ENCODE peak calls at places on chromosomes 13 and 19, in nine cellular contexts. One of them, this sample, is unnamed.

GRCh38 chr13:99176309-99177276 is 24.1 kb upstream of the UBAC2 start:
- DNase-seq in A549: peak; percentile 57
- DNase-seq in right lobe of liver: peak; percentile 73
- DNase-seq in uterus: peak; percentile 69
- DNase-seq in transverse colon: peak; percentile 81
- DNase-seq in breast epithelium: peak; percentile 31
- DNase-seq in suprapubic skin: peak; percentile 88
- DNase-seq in adrenal gland: peak; percentile 79
- DNase-seq in tibial nerve: peak; percentile 78
- DNase-seq in this sample: peak; percentile 74

GRCh38 chr13:60258349-60258748 is 94.6 kb upstream of the DIAPH3 start:
- DNase-seq in A549: no peak
- DNase-seq in right lobe of liver: no peak
- DNase-seq in uterus: no peak
- DNase-seq in transverse colon: no peak
- DNase-seq in breast epithelium: no peak
- DNase-seq in suprapubic skin: no peak
- DNase-seq in adrenal gland: no peak
- DNase-seq in tibial nerve: no peak
- DNase-seq in this sample: no peak

GRCh38 chr19:6930190-6930589 is 42.8 kb downstream of the ADGRE1 start:
- DNase-seq in A549: no peak
- DNase-seq in right lobe of liver: no peak
- DNase-seq in uterus: no peak
- DNase-seq in transverse colon: no peak
- DNase-seq in breast epithelium: no peak
- DNase-seq in suprapubic skin: no peak
- DNase-seq in adrenal gland: no peak
- DNase-seq in tibial nerve: no peak
- DNase-seq in this sample: no peak

GRCh38 chr13:58340895-58341294 is 709.4 kb downstream of the PCDH17 start:
- DNase-seq in A549: no peak
- DNase-seq in right lobe of liver: no peak
- DNase-seq in uterus: no peak
- DNase-seq in transverse colon: no peak
- DNase-seq in breast epithelium: no peak
- DNase-seq in suprapubic skin: no peak
- DNase-seq in adrenal gland: no peak
- DNase-seq in tibial nerve: no peak
- DNase-seq in this sample: no peak

GRCh38 chr13:112905990-112906641 is 62.9 kb upstream of the MCF2L start:
- DNase-seq in A549: no peak
- DNase-seq in right lobe of liver: peak; percentile 44
- DNase-seq in uterus: no peak
- DNase-seq in transverse colon: no peak
- DNase-seq in breast epithelium: peak; percentile 54
- DNase-seq in suprapubic skin: peak; percentile 75
- DNase-seq in adrenal gland: no peak
- DNase-seq in tibial nerve: no peak
- DNase-seq in this sample: no peak

GRCh38 chr19:30625947-30626346 is 253.8 kb downstream of the ZNF536 start:
- DNase-seq in A549: no peak
- DNase-seq in right lobe of liver: no peak
- DNase-seq in uterus: no peak
- DNase-seq in transverse colon: no peak
- DNase-seq in breast epithelium: no peak
- DNase-seq in suprapubic skin: no peak
- DNase-seq in adrenal gland: no peak
- DNase-seq in tibial nerve: no peak
- DNase-seq in this sample: no peak

GRCh38 chr13:52156724-52157251 is 2.6 kb downstream of the NEK3 start:
- DNase-seq in A549: no peak
- DNase-seq in right lobe of liver: no peak
- DNase-seq in uterus: no peak
- DNase-seq in transverse colon: no peak
- DNase-seq in breast epithelium: no peak
- DNase-seq in suprapubic skin: no peak
- DNase-seq in adrenal gland: no peak
- DNase-seq in tibial nerve: no peak
- DNase-seq in this sample: no peak

GRCh38 chr13:75963318-75963717 is 327.2 kb downstream of the LMO7 start:
- DNase-seq in A549: no peak
- DNase-seq in right lobe of liver: no peak
- DNase-seq in uterus: no peak
- DNase-seq in transverse colon: no peak
- DNase-seq in breast epithelium: no peak
- DNase-seq in suprapubic skin: no peak
- DNase-seq in adrenal gland: no peak
- DNase-seq in tibial nerve: no peak
- DNase-seq in this sample: no peak

GRCh38 chr19:43525836-43526771 is 897 bp downstream of the ETHE1 start:
- DNase-seq in A549: no peak
- DNase-seq in right lobe of liver: no peak
- DNase-seq in uterus: peak; percentile 28
- DNase-seq in transverse colon: peak; percentile 86
- DNase-seq in breast epithelium: peak; percentile 35
- DNase-seq in suprapubic skin: peak; percentile 83
- DNase-seq in adrenal gland: peak; percentile 30
- DNase-seq in tibial nerve: no peak
- DNase-seq in this sample: no peak

GRCh38 chr13:30094015-30094533 is 213.3 kb downstream of the KATNAL1 start:
- DNase-seq in A549: no peak
- DNase-seq in right lobe of liver: no peak
- DNase-seq in uterus: no peak
- DNase-seq in transverse colon: no peak
- DNase-seq in breast epithelium: no peak
- DNase-seq in suprapubic skin: peak; percentile 43
- DNase-seq in adrenal gland: no peak
- DNase-seq in tibial nerve: no peak
- DNase-seq in this sample: no peak

GRCh38 chr19:1102407-1103106 is 1.2 kb upstream of the GPX4 start:
- DNase-seq in A549: no peak
- DNase-seq in right lobe of liver: no peak
- DNase-seq in uterus: peak; percentile 65
- DNase-seq in transverse colon: peak; percentile 64
- DNase-seq in breast epithelium: peak; percentile 93
- DNase-seq in suprapubic skin: no peak
- DNase-seq in adrenal gland: peak; percentile 91
- DNase-seq in tibial nerve: peak; percentile 82
- DNase-seq in this sample: peak; percentile 77

GRCh38 chr13:25598421-25598820 is 226.6 kb downstream of the ATP8A2 start:
- DNase-seq in A549: no peak
- DNase-seq in right lobe of liver: no peak
- DNase-seq in uterus: no peak
- DNase-seq in transverse colon: no peak
- DNase-seq in breast epithelium: no peak
- DNase-seq in suprapubic skin: no peak
- DNase-seq in adrenal gland: no peak
- DNase-seq in tibial nerve: no peak
- DNase-seq in this sample: no peak

GRCh38 chr19:51001495-51001894 is at the start of gene KLK8:
- DNase-seq in A549: no peak
- DNase-seq in right lobe of liver: no peak
- DNase-seq in uterus: no peak
- DNase-seq in transverse colon: no peak
- DNase-seq in breast epithelium: peak; percentile 60
- DNase-seq in suprapubic skin: no peak
- DNase-seq in adrenal gland: no peak
- DNase-seq in tibial nerve: no peak
- DNase-seq in this sample: no peak

DNA sequence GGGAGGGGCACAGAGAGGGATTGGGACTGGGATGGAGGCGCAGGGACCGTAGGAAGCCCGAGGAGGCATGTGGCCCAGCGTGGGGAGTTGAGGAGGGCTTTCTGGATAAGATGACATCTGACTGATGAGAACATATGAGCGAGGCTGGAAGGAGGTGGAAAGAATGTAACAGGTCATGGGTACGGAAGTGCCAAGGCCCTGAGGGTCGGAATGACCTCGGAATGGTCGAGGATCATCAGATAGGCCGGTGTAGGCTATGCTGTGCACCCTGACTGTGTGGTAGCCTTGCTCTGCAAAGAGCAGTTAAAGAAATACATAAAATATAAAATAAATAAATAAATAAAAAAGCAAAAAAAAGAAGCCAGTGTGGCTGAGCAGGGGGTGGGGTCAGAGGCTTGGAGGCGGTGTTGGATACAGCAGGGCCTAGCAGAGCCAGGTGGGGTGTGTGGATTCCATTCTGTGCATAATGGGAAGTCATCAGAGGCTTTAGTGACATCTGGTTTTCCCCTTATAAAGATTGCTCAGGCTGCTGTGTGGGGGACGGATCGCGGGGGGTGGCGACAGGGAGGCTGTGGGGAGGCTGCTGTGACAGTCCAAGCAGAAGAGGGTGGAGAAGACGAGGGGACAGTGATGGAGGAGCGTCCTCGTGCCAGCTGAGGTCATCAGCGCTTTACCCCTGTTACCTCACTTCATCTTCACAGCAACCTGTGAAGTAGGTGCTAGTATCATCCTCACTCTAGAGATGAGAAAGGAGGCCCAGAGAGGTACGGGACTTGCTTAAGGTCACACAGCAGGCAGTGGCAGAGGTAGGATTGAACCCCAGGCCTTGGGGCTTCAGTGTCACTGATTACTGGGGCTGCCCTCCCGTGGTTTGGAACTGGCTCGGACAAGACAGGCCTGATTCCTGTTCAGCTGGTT is 5.0 kb downstream of the PAK4 start:
- DNase-seq in A549: no peak
- DNase-seq in right lobe of liver: no peak
- DNase-seq in uterus: no peak
- DNase-seq in transverse colon: no peak
- DNase-seq in breast epithelium: no peak
- DNase-seq in suprapubic skin: no peak
- DNase-seq in adrenal gland: no peak
- DNase-seq in tibial nerve: no peak
- DNase-seq in this sample: no peak
- H3K4me1 ChIP-seq in A549: peaks cover 39% of the 10 kb centered on the region
- H3K4me1 ChIP-seq in right lobe of liver: peaks cover 31% of the 10 kb centered on the region
- H3K4me1 ChIP-seq in uterus: peaks cover 22% of the 10 kb centered on the region
- H3K4me1 ChIP-seq in transverse colon: peaks cover 83% of the 10 kb centered on the region
- H3K4me1 ChIP-seq in breast epithelium: peaks cover 67% of the 10 kb centered on the region
- H3K4me1 ChIP-seq in suprapubic skin: peaks cover 85% of the 10 kb centered on the region
- H3K4me1 ChIP-seq in adrenal gland: peaks cover 67% of the 10 kb centered on the region
- H3K4me1 ChIP-seq in tibial nerve: peaks cover 53% of the 10 kb centered on the region
- H3K4me1 ChIP-seq in this sample: peaks cover 31% of the 10 kb centered on the region

DNA sequence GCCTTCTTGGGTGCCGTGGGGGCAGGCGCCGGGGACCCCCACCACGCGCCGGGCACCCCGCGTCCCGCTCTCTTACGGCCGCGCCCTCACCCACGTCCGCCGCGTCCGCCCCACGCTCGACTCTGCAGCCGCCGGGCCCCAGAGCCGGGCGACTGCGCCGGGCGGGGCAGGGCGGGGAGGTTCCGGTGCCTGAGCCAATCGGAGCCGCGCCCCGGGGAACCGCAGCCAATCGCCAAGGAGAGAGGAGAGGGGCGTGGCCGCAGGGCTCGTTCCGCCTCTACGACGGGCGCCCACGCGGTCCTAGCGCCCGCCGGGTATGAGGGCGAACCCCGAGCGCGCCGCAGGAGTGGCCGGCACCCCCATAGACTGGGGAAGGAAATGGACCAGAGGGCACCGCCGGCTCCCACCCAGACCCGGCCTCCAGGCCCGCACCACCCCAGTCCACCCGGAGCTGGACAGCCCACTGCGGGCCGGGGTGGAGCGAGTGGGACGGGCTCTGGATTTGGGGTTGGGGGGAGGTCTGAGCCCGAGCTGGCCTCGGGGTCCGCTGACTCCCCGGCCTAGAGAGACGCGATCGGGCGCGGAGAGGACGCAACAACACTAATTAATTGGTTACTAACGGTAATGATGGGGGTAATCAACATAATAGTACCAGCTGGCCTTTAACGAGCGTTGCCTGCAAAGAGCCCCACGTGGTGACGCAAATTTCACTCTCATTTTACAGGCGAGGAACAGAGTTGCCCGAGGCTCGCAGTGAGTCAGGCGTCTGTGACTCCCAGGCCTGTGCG is at the start of gene MFSD12:
- DNase-seq in A549: peak; percentile 93
- DNase-seq in right lobe of liver: peak; percentile 95
- DNase-seq in uterus: peak; percentile 95
- DNase-seq in transverse colon: peak; percentile 96
- DNase-seq in breast epithelium: peak; percentile 93
- DNase-seq in suprapubic skin: peak; percentile 98
- DNase-seq in adrenal gland: peak; percentile 96
- DNase-seq in tibial nerve: peak; percentile 91
- DNase-seq in this sample: peak; percentile 93
- TF ChIP-seq POLR2A in A549: peak; percentile 56
- TF ChIP-seq POLR2A in right lobe of liver: peak; percentile 98
- TF ChIP-seq POLR2A in uterus: peak; percentile 81
- TF ChIP-seq POLR2A in transverse colon: peak; percentile 52
- TF ChIP-seq POLR2A in breast epithelium: no peak
- TF ChIP-seq POLR2A in suprapubic skin: peak; percentile 65
- TF ChIP-seq POLR2A in adrenal gland: peak; percentile 84
- TF ChIP-seq POLR2A in tibial nerve: peak; percentile 67
- TF ChIP-seq POLR2A in this sample: peak; percentile 64

GRCh38 chr19:52322429-52322828 is 13.6 kb upstream of the ZNF610 start:
- DNase-seq in A549: no peak
- DNase-seq in right lobe of liver: no peak
- DNase-seq in uterus: no peak
- DNase-seq in transverse colon: no peak
- DNase-seq in breast epithelium: no peak
- DNase-seq in suprapubic skin: no peak
- DNase-seq in adrenal gland: no peak
- DNase-seq in tibial nerve: no peak
- DNase-seq in this sample: no peak
- H3K9me3 ChIP-seq in A549: peaks cover 100% of the 10 kb centered on the region
- H3K9me3 ChIP-seq in right lobe of liver: peaks cover 54% of the 10 kb centered on the region
- H3K9me3 ChIP-seq in uterus: peaks cover 95% of the 10 kb centered on the region
- H3K9me3 ChIP-seq in transverse colon: peaks cover 97% of the 10 kb centered on the region
- H3K9me3 ChIP-seq in breast epithelium: peaks cover 96% of the 10 kb centered on the region
- H3K9me3 ChIP-seq in suprapubic skin: peaks cover 71% of the 10 kb centered on the region
- H3K9me3 ChIP-seq in adrenal gland: peaks cover 26% of the 10 kb centered on the region
- H3K9me3 ChIP-seq in tibial nerve: peaks cover 98% of the 10 kb centered on the region
- H3K9me3 ChIP-seq in this sample: peaks cover 60% of the 10 kb centered on the region

GRCh38 chr19:18089726-18090125 is 3.0 kb upstream of the IL12RB1 start:
- DNase-seq in A549: no peak
- DNase-seq in right lobe of liver: no peak
- DNase-seq in uterus: no peak
- DNase-seq in transverse colon: no peak
- DNase-seq in breast epithelium: no peak
- DNase-seq in suprapubic skin: no peak
- DNase-seq in adrenal gland: no peak
- DNase-seq in tibial nerve: no peak
- DNase-seq in this sample: no peak

GRCh38 chr19:18090545-18091216 is 3.9 kb upstream of the IL12RB1 start:
- DNase-seq in A549: no peak
- DNase-seq in right lobe of liver: no peak
- DNase-seq in uterus: no peak
- DNase-seq in transverse colon: no peak
- DNase-seq in breast epithelium: no peak
- DNase-seq in suprapubic skin: no peak
- DNase-seq in adrenal gland: no peak
- DNase-seq in tibial nerve: no peak
- DNase-seq in this sample: no peak

GRCh38 chr19:18083929-18084684 is 2.6 kb downstream of the IL12RB1 start:
- DNase-seq in A549: no peak
- DNase-seq in right lobe of liver: no peak
- DNase-seq in uterus: no peak
- DNase-seq in transverse colon: no peak
- DNase-seq in breast epithelium: no peak
- DNase-seq in suprapubic skin: no peak
- DNase-seq in adrenal gland: no peak
- DNase-seq in tibial nerve: no peak
- DNase-seq in this sample: no peak

GRCh38 chr19:18085702-18086457 is 854 bp downstream of the IL12RB1 start:
- DNase-seq in A549: no peak
- DNase-seq in right lobe of liver: no peak
- DNase-seq in uterus: no peak
- DNase-seq in transverse colon: no peak
- DNase-seq in breast epithelium: no peak
- DNase-seq in suprapubic skin: no peak
- DNase-seq in adrenal gland: no peak
- DNase-seq in tibial nerve: no peak
- DNase-seq in this sample: no peak

GRCh38 chr19:18086590-18087138 is at the start of gene IL12RB1:
- DNase-seq in A549: no peak
- DNase-seq in right lobe of liver: no peak
- DNase-seq in uterus: no peak
- DNase-seq in transverse colon: peak; percentile 47
- DNase-seq in breast epithelium: no peak
- DNase-seq in suprapubic skin: no peak
- DNase-seq in adrenal gland: peak; percentile 31
- DNase-seq in tibial nerve: no peak
- DNase-seq in this sample: no peak
- H3K4me1 ChIP-seq in A549: no peaks in the 10 kb centered on the region
- H3K4me1 ChIP-seq in right lobe of liver: no peaks in the 10 kb centered on the region
- H3K4me1 ChIP-seq in uterus: no peaks in the 10 kb centered on the region
- H3K4me1 ChIP-seq in transverse colon: peaks cover 7% of the 10 kb centered on the region
- H3K4me1 ChIP-seq in breast epithelium: no peaks in the 10 kb centered on the region
- H3K4me1 ChIP-seq in suprapubic skin: peaks cover 9% of the 10 kb centered on the region
- H3K4me1 ChIP-seq in adrenal gland: peaks cover 7% of the 10 kb centered on the region
- H3K4me1 ChIP-seq in tibial nerve: peaks cover 19% of the 10 kb centered on the region
- H3K4me1 ChIP-seq in this sample: no peaks in the 10 kb centered on the region

This sample was measured in ovary.